ENCODE peak calls at places on chromosomes 2 and 18, in seven cellular contexts. One of them, this sample, is unnamed. For H3K9me3, the result is how much of the 10 kb centered on the place peaks cover.

GRCh38 chr2:190486037-190486623 is 48.4 kb downstream of the NEMP2 start:
- DNase-seq in aorta: no peak
- DNase-seq in small intestine: no peak
- DNase-seq in IMR-90: no peak
- DNase-seq in CD4-positive, alpha-beta T cell: no peak
- DNase-seq in lower lobe of right lung: no peak
- DNase-seq in tibial nerve: no peak
- DNase-seq in this sample: no peak

GRCh38 chr2:46387292-46387691 is 90.1 kb downstream of the EPAS1 start:
- DNase-seq in aorta: no peak
- DNase-seq in small intestine: no peak
- DNase-seq in IMR-90: no peak
- DNase-seq in CD4-positive, alpha-beta T cell: no peak
- DNase-seq in lower lobe of right lung: no peak
- DNase-seq in tibial nerve: no peak
- DNase-seq in this sample: no peak

GRCh38 chr2:1972948-1973347 is 228.6 kb upstream of the PXDN start:
- DNase-seq in aorta: no peak
- DNase-seq in small intestine: no peak
- DNase-seq in IMR-90: no peak
- DNase-seq in CD4-positive, alpha-beta T cell: no peak
- DNase-seq in lower lobe of right lung: no peak
- DNase-seq in tibial nerve: no peak
- DNase-seq in this sample: no peak

GRCh38 chr18:9366126-9366714 is 31.6 kb downstream of the TWSG1 start:
- DNase-seq in aorta: peak
- DNase-seq in small intestine: peak
- DNase-seq in IMR-90: peak
- DNase-seq in CD4-positive, alpha-beta T cell: no peak
- DNase-seq in lower lobe of right lung: no peak
- DNase-seq in tibial nerve: no peak
- DNase-seq in this sample: no peak

GRCh38 chr18:49274188-49274714 is 186.2 kb downstream of the DYM start:
- DNase-seq in aorta: no peak
- DNase-seq in small intestine: no peak
- DNase-seq in IMR-90: peak
- DNase-seq in CD4-positive, alpha-beta T cell: no peak
- DNase-seq in lower lobe of right lung: no peak
- DNase-seq in tibial nerve: no peak
- DNase-seq in this sample: no peak

GRCh38 chr2:98013407-98014042 is 17.8 kb upstream of the TMEM131 start:
- DNase-seq in aorta: no peak
- DNase-seq in small intestine: no peak
- DNase-seq in IMR-90: peak
- DNase-seq in CD4-positive, alpha-beta T cell: no peak
- DNase-seq in lower lobe of right lung: no peak
- DNase-seq in tibial nerve: no peak
- DNase-seq in this sample: no peak

GRCh38 chr2:196242131-196242620 is 70.8 kb upstream of the STK17B start:
- DNase-seq in aorta: no peak
- DNase-seq in small intestine: peak
- DNase-seq in IMR-90: peak
- DNase-seq in CD4-positive, alpha-beta T cell: no peak
- DNase-seq in lower lobe of right lung: peak
- DNase-seq in tibial nerve: no peak
- DNase-seq in this sample: no peak

GRCh38 chr18:60053747-60054304 is 154.0 kb downstream of the PMAIP1 start:
- DNase-seq in aorta: no peak
- DNase-seq in small intestine: peak
- DNase-seq in IMR-90: peak
- DNase-seq in CD4-positive, alpha-beta T cell: no peak
- DNase-seq in lower lobe of right lung: no peak
- DNase-seq in tibial nerve: no peak
- DNase-seq in this sample: no peak

GRCh38 chr2:69693472-69694450 is 48.2 kb upstream of the ANXA4 start:
- DNase-seq in aorta: no peak
- DNase-seq in small intestine: peak
- DNase-seq in IMR-90: no peak
- DNase-seq in CD4-positive, alpha-beta T cell: peak
- DNase-seq in lower lobe of right lung: no peak
- DNase-seq in tibial nerve: no peak
- DNase-seq in this sample: peak

GRCh38 chr2:232238108-232238507 is 140.4 kb upstream of the ALPP start:
- DNase-seq in aorta: no peak
- DNase-seq in small intestine: no peak
- DNase-seq in IMR-90: peak
- DNase-seq in CD4-positive, alpha-beta T cell: no peak
- DNase-seq in lower lobe of right lung: no peak
- DNase-seq in tibial nerve: no peak
- DNase-seq in this sample: no peak

GRCh38 chr18:72104851-72105250 is 439.3 kb downstream of the CBLN2 start:
- DNase-seq in aorta: no peak
- DNase-seq in small intestine: no peak
- DNase-seq in IMR-90: no peak
- DNase-seq in CD4-positive, alpha-beta T cell: no peak
- DNase-seq in lower lobe of right lung: no peak
- DNase-seq in tibial nerve: no peak
- DNase-seq in this sample: no peak

GRCh38 chr2:201813996-201814845 is 7.9 kb downstream of the CDK15 start:
- DNase-seq in aorta: no peak
- DNase-seq in small intestine: no peak
- DNase-seq in IMR-90: no peak
- DNase-seq in CD4-positive, alpha-beta T cell: no peak
- DNase-seq in lower lobe of right lung: no peak
- DNase-seq in tibial nerve: no peak
- DNase-seq in this sample: no peak

GRCh38 chr2:234290671-234291070 is 206.2 kb downstream of the ARL4C start:
- DNase-seq in aorta: peak
- DNase-seq in small intestine: peak
- DNase-seq in IMR-90: no peak
- DNase-seq in CD4-positive, alpha-beta T cell: peak
- DNase-seq in lower lobe of right lung: no peak
- DNase-seq in tibial nerve: no peak
- DNase-seq in this sample: peak

GRCh38 chr2:44135771-44136170 is 32.9 kb upstream of the PPM1B start:
- DNase-seq in aorta: no peak
- DNase-seq in small intestine: no peak
- DNase-seq in IMR-90: peak
- DNase-seq in CD4-positive, alpha-beta T cell: no peak
- DNase-seq in lower lobe of right lung: no peak
- DNase-seq in tibial nerve: no peak
- DNase-seq in this sample: no peak

GRCh38 chr2:44135307-44135706 is 33.4 kb upstream of the PPM1B start:
- DNase-seq in aorta: no peak
- DNase-seq in small intestine: no peak
- DNase-seq in IMR-90: no peak
- DNase-seq in CD4-positive, alpha-beta T cell: no peak
- DNase-seq in lower lobe of right lung: no peak
- DNase-seq in tibial nerve: no peak
- DNase-seq in this sample: no peak

GRCh38 chr2:44134848-44135247 is 33.8 kb upstream of the PPM1B start:
- DNase-seq in aorta: no peak
- DNase-seq in small intestine: no peak
- DNase-seq in IMR-90: no peak
- DNase-seq in CD4-positive, alpha-beta T cell: no peak
- DNase-seq in lower lobe of right lung: no peak
- DNase-seq in tibial nerve: no peak
- DNase-seq in this sample: no peak

GRCh38 chr2:44137048-44137447 is 31.6 kb upstream of the PPM1B start:
- DNase-seq in aorta: no peak
- DNase-seq in small intestine: no peak
- DNase-seq in IMR-90: no peak
- DNase-seq in CD4-positive, alpha-beta T cell: no peak
- DNase-seq in lower lobe of right lung: no peak
- DNase-seq in tibial nerve: no peak
- DNase-seq in this sample: no peak

GRCh38 chr2:44136186-44136585 is 32.5 kb upstream of the PPM1B start:
- DNase-seq in aorta: no peak
- DNase-seq in small intestine: no peak
- DNase-seq in IMR-90: peak
- DNase-seq in CD4-positive, alpha-beta T cell: no peak
- DNase-seq in lower lobe of right lung: no peak
- DNase-seq in tibial nerve: no peak
- DNase-seq in this sample: no peak
- H3K9me3 ChIP-seq in aorta: under half
- H3K9me3 ChIP-seq in small intestine: under half
- H3K9me3 ChIP-seq in IMR-90: under half
- H3K9me3 ChIP-seq in CD4-positive, alpha-beta T cell: under half
- H3K9me3 ChIP-seq in lower lobe of right lung: under half
- H3K9me3 ChIP-seq in tibial nerve: under half
- H3K9me3 ChIP-seq in this sample: under half

GRCh38 chr2:127187081-127187775 is 32.9 kb downstream of the CYP27C1 start:
- DNase-seq in aorta: no peak
- DNase-seq in small intestine: no peak
- DNase-seq in IMR-90: no peak
- DNase-seq in CD4-positive, alpha-beta T cell: no peak
- DNase-seq in lower lobe of right lung: no peak
- DNase-seq in tibial nerve: no peak
- DNase-seq in this sample: no peak
- H3K9me3 ChIP-seq in aorta: under half
- H3K9me3 ChIP-seq in small intestine: under half
- H3K9me3 ChIP-seq in IMR-90: under half
- H3K9me3 ChIP-seq in CD4-positive, alpha-beta T cell: under half
- H3K9me3 ChIP-seq in lower lobe of right lung: under half
- H3K9me3 ChIP-seq in tibial nerve: under half
- H3K9me3 ChIP-seq in this sample: under half

GRCh38 chr18:23201741-23202140 is 66.5 kb downstream of the CABLES1 start:
- DNase-seq in aorta: no peak
- DNase-seq in small intestine: no peak
- DNase-seq in IMR-90: no peak
- DNase-seq in CD4-positive, alpha-beta T cell: no peak
- DNase-seq in lower lobe of right lung: no peak
- DNase-seq in tibial nerve: no peak
- DNase-seq in this sample: no peak

GRCh38 chr18:23200751-23201150 is 65.5 kb downstream of the CABLES1 start:
- DNase-seq in aorta: no peak
- DNase-seq in small intestine: no peak
- DNase-seq in IMR-90: no peak
- DNase-seq in CD4-positive, alpha-beta T cell: no peak
- DNase-seq in lower lobe of right lung: no peak
- DNase-seq in tibial nerve: no peak
- DNase-seq in this sample: no peak

GRCh38 chr18:23204589-23205235 is 69.4 kb downstream of the CABLES1 start:
- DNase-seq in aorta: no peak
- DNase-seq in small intestine: no peak
- DNase-seq in IMR-90: no peak
- DNase-seq in CD4-positive, alpha-beta T cell: no peak
- DNase-seq in lower lobe of right lung: no peak
- DNase-seq in tibial nerve: no peak
- DNase-seq in this sample: no peak

GRCh38 chr18:23205980-23206379 is 70.7 kb downstream of the CABLES1 start:
- DNase-seq in aorta: no peak
- DNase-seq in small intestine: no peak
- DNase-seq in IMR-90: no peak
- DNase-seq in CD4-positive, alpha-beta T cell: no peak
- DNase-seq in lower lobe of right lung: no peak
- DNase-seq in tibial nerve: no peak
- DNase-seq in this sample: no peak

GRCh38 chr18:23203891-23204432 is 68.7 kb downstream of the CABLES1 start:
- DNase-seq in aorta: no peak
- DNase-seq in small intestine: no peak
- DNase-seq in IMR-90: no peak
- DNase-seq in CD4-positive, alpha-beta T cell: no peak
- DNase-seq in lower lobe of right lung: no peak
- DNase-seq in tibial nerve: no peak
- DNase-seq in this sample: no peak
- H3K9me3 ChIP-seq in aorta: under half
- H3K9me3 ChIP-seq in small intestine: under half
- H3K9me3 ChIP-seq in IMR-90: under half
- H3K9me3 ChIP-seq in CD4-positive, alpha-beta T cell: under half
- H3K9me3 ChIP-seq in lower lobe of right lung: under half
- H3K9me3 ChIP-seq in tibial nerve: under half
- H3K9me3 ChIP-seq in this sample: under half

GRCh38 chr2:89780318-89780717 is 1088.8 kb downstream of the RPIA start:
- DNase-seq in aorta: no peak
- DNase-seq in small intestine: no peak
- DNase-seq in IMR-90: no peak
- DNase-seq in CD4-positive, alpha-beta T cell: no peak
- DNase-seq in lower lobe of right lung: no peak
- DNase-seq in tibial nerve: no peak
- DNase-seq in this sample: no peak
- H3K9me3 ChIP-seq in aorta: under half
- H3K9me3 ChIP-seq in small intestine: under half
- H3K9me3 ChIP-seq in IMR-90: half or more
- H3K9me3 ChIP-seq in CD4-positive, alpha-beta T cell: half or more
- H3K9me3 ChIP-seq in lower lobe of right lung: half or more
- H3K9me3 ChIP-seq in tibial nerve: under half
- H3K9me3 ChIP-seq in this sample: under half

DNA sequence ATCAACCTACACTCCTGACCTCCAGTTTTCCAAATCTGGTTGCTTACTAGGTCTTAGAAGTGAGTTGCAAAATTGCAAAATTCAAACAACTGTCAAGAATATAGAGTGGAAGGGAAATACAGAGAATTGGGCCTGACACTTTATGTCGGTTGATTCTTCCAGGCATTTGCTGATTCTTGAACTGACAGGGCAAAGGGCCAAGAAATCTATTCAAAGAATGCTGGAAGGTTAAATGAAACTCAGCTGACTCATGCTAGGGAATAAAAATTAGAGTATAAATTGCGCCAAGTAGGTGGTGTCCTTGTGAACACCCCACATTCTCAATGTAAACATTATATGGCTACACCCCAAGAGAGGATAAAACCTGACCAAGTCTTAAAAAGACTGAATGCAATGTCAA is 21.5 kb upstream of the ZSCAN30 start:
- DNase-seq in aorta: no peak
- DNase-seq in small intestine: no peak
- DNase-seq in IMR-90: peak
- DNase-seq in CD4-positive, alpha-beta T cell: no peak
- DNase-seq in lower lobe of right lung: no peak
- DNase-seq in tibial nerve: no peak
- DNase-seq in this sample: no peak
- H3K9me3 ChIP-seq in aorta: under half
- H3K9me3 ChIP-seq in small intestine: under half
- H3K9me3 ChIP-seq in IMR-90: under half
- H3K9me3 ChIP-seq in CD4-positive, alpha-beta T cell: half or more
- H3K9me3 ChIP-seq in lower lobe of right lung: half or more
- H3K9me3 ChIP-seq in tibial nerve: under half
- H3K9me3 ChIP-seq in this sample: under half

This sample was measured in T-helper 17 cell.